ENCODE peak calls at places on chromosome 3, in eight cellular contexts. One of them, this sample, is unnamed.

GRCh38 chr3:47418167-47419082 is 37.6 kb downstream of the PTPN23 start:
- DNase-seq in activated T-helper 9 cell treated with anti-CD3 and anti-CD28 coated beads, Interleukin-2, amount 50 U/mL, for 16 hours: no peak
- DNase-seq in AG04449: no peak
- DNase-seq in neuronal stem cell: no peak
- DNase-seq in choroid plexus epithelial cell: no peak
- DNase-seq in AG04450: no peak
- DNase-seq in IMR-90: no peak
- DNase-seq in BE2C: no peak
- DNase-seq in this sample: peak; percentile 33

GRCh38 chr3:129756871-129757270 is 136.6 kb downstream of the TMCC1 start:
- DNase-seq in activated T-helper 9 cell treated with anti-CD3 and anti-CD28 coated beads, Interleukin-2, amount 50 U/mL, for 16 hours: no peak
- DNase-seq in AG04449: peak; percentile 50
- DNase-seq in neuronal stem cell: no peak
- DNase-seq in choroid plexus epithelial cell: peak; percentile 84
- DNase-seq in AG04450: no peak
- DNase-seq in IMR-90: peak; percentile 66
- DNase-seq in BE2C: no peak
- DNase-seq in this sample: no peak

GRCh38 chr3:38029400-38030125 is at the start of gene PLCD1:
- DNase-seq in activated T-helper 9 cell treated with anti-CD3 and anti-CD28 coated beads, Interleukin-2, amount 50 U/mL, for 16 hours: peak; percentile 30
- DNase-seq in AG04449: no peak
- DNase-seq in neuronal stem cell: peak; percentile 81
- DNase-seq in choroid plexus epithelial cell: peak; percentile 31
- DNase-seq in AG04450: no peak
- DNase-seq in IMR-90: no peak
- DNase-seq in BE2C: no peak
- DNase-seq in this sample: peak; percentile 61

GRCh38 chr3:14377838-14378169 is 24.6 kb upstream of the SLC6A6 start:
- DNase-seq in activated T-helper 9 cell treated with anti-CD3 and anti-CD28 coated beads, Interleukin-2, amount 50 U/mL, for 16 hours: no peak
- DNase-seq in AG04449: no peak
- DNase-seq in neuronal stem cell: no peak
- DNase-seq in choroid plexus epithelial cell: no peak
- DNase-seq in AG04450: no peak
- DNase-seq in IMR-90: no peak
- DNase-seq in BE2C: no peak
- DNase-seq in this sample: no peak

GRCh38 chr3:38610934-38611333 is 38.6 kb downstream of the SCN5A start:
- DNase-seq in activated T-helper 9 cell treated with anti-CD3 and anti-CD28 coated beads, Interleukin-2, amount 50 U/mL, for 16 hours: no peak
- DNase-seq in AG04449: no peak
- DNase-seq in neuronal stem cell: no peak
- DNase-seq in choroid plexus epithelial cell: no peak
- DNase-seq in AG04450: no peak
- DNase-seq in IMR-90: no peak
- DNase-seq in BE2C: no peak
- DNase-seq in this sample: no peak

GRCh38 chr3:178036745-178037144 is 499.5 kb upstream of the KCNMB2 start:
- DNase-seq in activated T-helper 9 cell treated with anti-CD3 and anti-CD28 coated beads, Interleukin-2, amount 50 U/mL, for 16 hours: no peak
- DNase-seq in AG04449: peak; percentile 71
- DNase-seq in neuronal stem cell: no peak
- DNase-seq in choroid plexus epithelial cell: peak; percentile 68
- DNase-seq in AG04450: peak; percentile 34
- DNase-seq in IMR-90: peak; percentile 78
- DNase-seq in BE2C: no peak
- DNase-seq in this sample: no peak

GRCh38 chr3:87987952-87988351 is 70.9 kb downstream of the CGGBP1 start:
- DNase-seq in activated T-helper 9 cell treated with anti-CD3 and anti-CD28 coated beads, Interleukin-2, amount 50 U/mL, for 16 hours: no peak
- DNase-seq in AG04449: no peak
- DNase-seq in neuronal stem cell: no peak
- DNase-seq in choroid plexus epithelial cell: peak; percentile 12
- DNase-seq in AG04450: no peak
- DNase-seq in IMR-90: no peak
- DNase-seq in BE2C: no peak
- DNase-seq in this sample: peak; percentile 41

GRCh38 chr3:127484601-127485388 is 105.7 kb downstream of the TPRA1 start:
- DNase-seq in activated T-helper 9 cell treated with anti-CD3 and anti-CD28 coated beads, Interleukin-2, amount 50 U/mL, for 16 hours: no peak
- DNase-seq in AG04449: no peak
- DNase-seq in neuronal stem cell: no peak
- DNase-seq in choroid plexus epithelial cell: no peak
- DNase-seq in AG04450: no peak
- DNase-seq in IMR-90: no peak
- DNase-seq in BE2C: no peak
- DNase-seq in this sample: no peak